ENCODE peak calls at places on chromosomes 7 and 10, in nine cellular contexts. One of them, this sample, is unnamed.

GRCh38 chr7:4169505-4169904 is 512.6 kb upstream of the FOXK1 start:
- DNase-seq in uterus: no peak
- DNase-seq in GOT3: no peak
- DNase-seq in T-cell: no peak
- DNase-seq in NCI-H2171 treated with DMSO at 0.1 percent for 48 hours: no peak
- DNase-seq in left ventricle myocardium inferior: no peak
- DNase-seq in stimulated activated CD4-positive, alpha-beta T cell treated with anti-CD3 and anti-CD28 coated beads, TNF-alpha, amount 100 ng/mL, for 1 hour: no peak
- DNase-seq in stimulated activated CD8-positive, alpha-beta memory T cell treated with anti-CD3 and anti-CD28 coated beads, Interleukin-12 subunit alpha, Interleukin-12 subunit beta, amount 100 ng/mL, for 1 hour: no peak
- DNase-seq in naive thymus-derived CD8-positive, alpha-beta T cell: no peak
- DNase-seq in this sample: no peak

GRCh38 chr7:21543528-21544302 is 876 bp downstream of the DNAH11 start:
- DNase-seq in uterus: no peak
- DNase-seq in GOT3: no peak
- DNase-seq in T-cell: no peak
- DNase-seq in NCI-H2171 treated with DMSO at 0.1 percent for 48 hours: no peak
- DNase-seq in left ventricle myocardium inferior: no peak
- DNase-seq in stimulated activated CD4-positive, alpha-beta T cell treated with anti-CD3 and anti-CD28 coated beads, TNF-alpha, amount 100 ng/mL, for 1 hour: no peak
- DNase-seq in stimulated activated CD8-positive, alpha-beta memory T cell treated with anti-CD3 and anti-CD28 coated beads, Interleukin-12 subunit alpha, Interleukin-12 subunit beta, amount 100 ng/mL, for 1 hour: no peak
- DNase-seq in naive thymus-derived CD8-positive, alpha-beta T cell: no peak
- DNase-seq in this sample: no peak

GRCh38 chr7:43725251-43725650 is 4.1 kb downstream of the COA1 start:
- DNase-seq in uterus: no peak
- DNase-seq in GOT3: no peak
- DNase-seq in T-cell: no peak
- DNase-seq in NCI-H2171 treated with DMSO at 0.1 percent for 48 hours: no peak
- DNase-seq in left ventricle myocardium inferior: no peak
- DNase-seq in stimulated activated CD4-positive, alpha-beta T cell treated with anti-CD3 and anti-CD28 coated beads, TNF-alpha, amount 100 ng/mL, for 1 hour: no peak
- DNase-seq in stimulated activated CD8-positive, alpha-beta memory T cell treated with anti-CD3 and anti-CD28 coated beads, Interleukin-12 subunit alpha, Interleukin-12 subunit beta, amount 100 ng/mL, for 1 hour: no peak
- DNase-seq in naive thymus-derived CD8-positive, alpha-beta T cell: no peak
- DNase-seq in this sample: no peak

GRCh38 chr7:47538846-47539311 is 43.0 kb downstream of the TNS3 start:
- DNase-seq in uterus: no peak
- DNase-seq in GOT3: no peak
- DNase-seq in T-cell: no peak
- DNase-seq in NCI-H2171 treated with DMSO at 0.1 percent for 48 hours: no peak
- DNase-seq in left ventricle myocardium inferior: peak
- DNase-seq in stimulated activated CD4-positive, alpha-beta T cell treated with anti-CD3 and anti-CD28 coated beads, TNF-alpha, amount 100 ng/mL, for 1 hour: no peak
- DNase-seq in stimulated activated CD8-positive, alpha-beta memory T cell treated with anti-CD3 and anti-CD28 coated beads, Interleukin-12 subunit alpha, Interleukin-12 subunit beta, amount 100 ng/mL, for 1 hour: no peak
- DNase-seq in naive thymus-derived CD8-positive, alpha-beta T cell: no peak
- DNase-seq in this sample: no peak

GRCh38 chr7:81616951-81617350 is 152.9 kb downstream of the HGF start:
- DNase-seq in uterus: no peak
- DNase-seq in GOT3: no peak
- DNase-seq in T-cell: no peak
- DNase-seq in NCI-H2171 treated with DMSO at 0.1 percent for 48 hours: no peak
- DNase-seq in left ventricle myocardium inferior: no peak
- DNase-seq in stimulated activated CD4-positive, alpha-beta T cell treated with anti-CD3 and anti-CD28 coated beads, TNF-alpha, amount 100 ng/mL, for 1 hour: no peak
- DNase-seq in stimulated activated CD8-positive, alpha-beta memory T cell treated with anti-CD3 and anti-CD28 coated beads, Interleukin-12 subunit alpha, Interleukin-12 subunit beta, amount 100 ng/mL, for 1 hour: no peak
- DNase-seq in naive thymus-derived CD8-positive, alpha-beta T cell: no peak
- DNase-seq in this sample: no peak

GRCh38 chr10:50360077-50360476 is 108.8 kb upstream of the ASAH2 start:
- DNase-seq in uterus: no peak
- DNase-seq in GOT3: no peak
- DNase-seq in T-cell: no peak
- DNase-seq in NCI-H2171 treated with DMSO at 0.1 percent for 48 hours: no peak
- DNase-seq in left ventricle myocardium inferior: no peak
- DNase-seq in stimulated activated CD4-positive, alpha-beta T cell treated with anti-CD3 and anti-CD28 coated beads, TNF-alpha, amount 100 ng/mL, for 1 hour: no peak
- DNase-seq in stimulated activated CD8-positive, alpha-beta memory T cell treated with anti-CD3 and anti-CD28 coated beads, Interleukin-12 subunit alpha, Interleukin-12 subunit beta, amount 100 ng/mL, for 1 hour: no peak
- DNase-seq in naive thymus-derived CD8-positive, alpha-beta T cell: no peak
- DNase-seq in this sample: no peak

GRCh38 chr10:17003151-17003550 is 126.5 kb downstream of the CUBN start:
- DNase-seq in uterus: no peak
- DNase-seq in GOT3: no peak
- DNase-seq in T-cell: peak
- DNase-seq in NCI-H2171 treated with DMSO at 0.1 percent for 48 hours: no peak
- DNase-seq in left ventricle myocardium inferior: no peak
- DNase-seq in stimulated activated CD4-positive, alpha-beta T cell treated with anti-CD3 and anti-CD28 coated beads, TNF-alpha, amount 100 ng/mL, for 1 hour: peak
- DNase-seq in stimulated activated CD8-positive, alpha-beta memory T cell treated with anti-CD3 and anti-CD28 coated beads, Interleukin-12 subunit alpha, Interleukin-12 subunit beta, amount 100 ng/mL, for 1 hour: peak
- DNase-seq in naive thymus-derived CD8-positive, alpha-beta T cell: peak
- DNase-seq in this sample: no peak

GRCh38 chr7:19754521-19755116 is 18.8 kb downstream of the TMEM196 start:
- DNase-seq in uterus: no peak
- DNase-seq in GOT3: no peak
- DNase-seq in T-cell: no peak
- DNase-seq in NCI-H2171 treated with DMSO at 0.1 percent for 48 hours: peak
- DNase-seq in left ventricle myocardium inferior: no peak
- DNase-seq in stimulated activated CD4-positive, alpha-beta T cell treated with anti-CD3 and anti-CD28 coated beads, TNF-alpha, amount 100 ng/mL, for 1 hour: no peak
- DNase-seq in stimulated activated CD8-positive, alpha-beta memory T cell treated with anti-CD3 and anti-CD28 coated beads, Interleukin-12 subunit alpha, Interleukin-12 subunit beta, amount 100 ng/mL, for 1 hour: no peak
- DNase-seq in naive thymus-derived CD8-positive, alpha-beta T cell: no peak
- DNase-seq in this sample: no peak

GRCh38 chr7:67588631-67589030 is 592.0 kb downstream of the TYW1 start:
- DNase-seq in uterus: no peak
- DNase-seq in GOT3: no peak
- DNase-seq in T-cell: no peak
- DNase-seq in NCI-H2171 treated with DMSO at 0.1 percent for 48 hours: no peak
- DNase-seq in left ventricle myocardium inferior: no peak
- DNase-seq in stimulated activated CD4-positive, alpha-beta T cell treated with anti-CD3 and anti-CD28 coated beads, TNF-alpha, amount 100 ng/mL, for 1 hour: no peak
- DNase-seq in stimulated activated CD8-positive, alpha-beta memory T cell treated with anti-CD3 and anti-CD28 coated beads, Interleukin-12 subunit alpha, Interleukin-12 subunit beta, amount 100 ng/mL, for 1 hour: no peak
- DNase-seq in naive thymus-derived CD8-positive, alpha-beta T cell: no peak
- DNase-seq in this sample: no peak

GRCh38 chr10:986881-987634 is 1.2 kb upstream of the GTPBP4 start:
- DNase-seq in uterus: no peak
- DNase-seq in GOT3: no peak
- DNase-seq in T-cell: no peak
- DNase-seq in NCI-H2171 treated with DMSO at 0.1 percent for 48 hours: no peak
- DNase-seq in left ventricle myocardium inferior: no peak
- DNase-seq in stimulated activated CD4-positive, alpha-beta T cell treated with anti-CD3 and anti-CD28 coated beads, TNF-alpha, amount 100 ng/mL, for 1 hour: no peak
- DNase-seq in stimulated activated CD8-positive, alpha-beta memory T cell treated with anti-CD3 and anti-CD28 coated beads, Interleukin-12 subunit alpha, Interleukin-12 subunit beta, amount 100 ng/mL, for 1 hour: no peak
- DNase-seq in naive thymus-derived CD8-positive, alpha-beta T cell: no peak
- DNase-seq in this sample: no peak

GRCh38 chr7:157845203-157845810 is 508.5 kb downstream of the DNAJB6 start:
- DNase-seq in uterus: no peak
- DNase-seq in GOT3: no peak
- DNase-seq in T-cell: no peak
- DNase-seq in NCI-H2171 treated with DMSO at 0.1 percent for 48 hours: no peak
- DNase-seq in left ventricle myocardium inferior: no peak
- DNase-seq in stimulated activated CD4-positive, alpha-beta T cell treated with anti-CD3 and anti-CD28 coated beads, TNF-alpha, amount 100 ng/mL, for 1 hour: no peak
- DNase-seq in stimulated activated CD8-positive, alpha-beta memory T cell treated with anti-CD3 and anti-CD28 coated beads, Interleukin-12 subunit alpha, Interleukin-12 subunit beta, amount 100 ng/mL, for 1 hour: no peak
- DNase-seq in naive thymus-derived CD8-positive, alpha-beta T cell: no peak
- DNase-seq in this sample: no peak

GRCh38 chr7:8035647-8036518 is 67.3 kb downstream of the GLCCI1 start:
- DNase-seq in uterus: no peak
- DNase-seq in GOT3: no peak
- DNase-seq in T-cell: no peak
- DNase-seq in NCI-H2171 treated with DMSO at 0.1 percent for 48 hours: peak
- DNase-seq in left ventricle myocardium inferior: no peak
- DNase-seq in stimulated activated CD4-positive, alpha-beta T cell treated with anti-CD3 and anti-CD28 coated beads, TNF-alpha, amount 100 ng/mL, for 1 hour: no peak
- DNase-seq in stimulated activated CD8-positive, alpha-beta memory T cell treated with anti-CD3 and anti-CD28 coated beads, Interleukin-12 subunit alpha, Interleukin-12 subunit beta, amount 100 ng/mL, for 1 hour: no peak
- DNase-seq in naive thymus-derived CD8-positive, alpha-beta T cell: no peak
- DNase-seq in this sample: no peak

GRCh38 chr7:44347546-44348114 is 22.2 kb upstream of the CAMK2B start:
- DNase-seq in uterus: no peak
- DNase-seq in GOT3: no peak
- DNase-seq in T-cell: no peak
- DNase-seq in NCI-H2171 treated with DMSO at 0.1 percent for 48 hours: no peak
- DNase-seq in left ventricle myocardium inferior: peak
- DNase-seq in stimulated activated CD4-positive, alpha-beta T cell treated with anti-CD3 and anti-CD28 coated beads, TNF-alpha, amount 100 ng/mL, for 1 hour: no peak
- DNase-seq in stimulated activated CD8-positive, alpha-beta memory T cell treated with anti-CD3 and anti-CD28 coated beads, Interleukin-12 subunit alpha, Interleukin-12 subunit beta, amount 100 ng/mL, for 1 hour: no peak
- DNase-seq in naive thymus-derived CD8-positive, alpha-beta T cell: no peak
- DNase-seq in this sample: no peak

GRCh38 chr10:119166564-119166963 is 1.1 kb upstream of the SFXN4 start:
- DNase-seq in uterus: no peak
- DNase-seq in GOT3: no peak
- DNase-seq in T-cell: no peak
- DNase-seq in NCI-H2171 treated with DMSO at 0.1 percent for 48 hours: no peak
- DNase-seq in left ventricle myocardium inferior: no peak
- DNase-seq in stimulated activated CD4-positive, alpha-beta T cell treated with anti-CD3 and anti-CD28 coated beads, TNF-alpha, amount 100 ng/mL, for 1 hour: no peak
- DNase-seq in stimulated activated CD8-positive, alpha-beta memory T cell treated with anti-CD3 and anti-CD28 coated beads, Interleukin-12 subunit alpha, Interleukin-12 subunit beta, amount 100 ng/mL, for 1 hour: no peak
- DNase-seq in naive thymus-derived CD8-positive, alpha-beta T cell: no peak
- DNase-seq in this sample: no peak

GRCh38 chr10:92822964-92823363 is 25.4 kb upstream of the EXOC6 start:
- DNase-seq in uterus: no peak
- DNase-seq in GOT3: no peak
- DNase-seq in T-cell: no peak
- DNase-seq in NCI-H2171 treated with DMSO at 0.1 percent for 48 hours: no peak
- DNase-seq in left ventricle myocardium inferior: no peak
- DNase-seq in stimulated activated CD4-positive, alpha-beta T cell treated with anti-CD3 and anti-CD28 coated beads, TNF-alpha, amount 100 ng/mL, for 1 hour: no peak
- DNase-seq in stimulated activated CD8-positive, alpha-beta memory T cell treated with anti-CD3 and anti-CD28 coated beads, Interleukin-12 subunit alpha, Interleukin-12 subunit beta, amount 100 ng/mL, for 1 hour: no peak
- DNase-seq in naive thymus-derived CD8-positive, alpha-beta T cell: no peak
- DNase-seq in this sample: no peak